ENCODE peak calls at places on chromosomes 13 and 19, in seven cellular contexts. T is K562, F is prostate gland, L is breast epithelium, E is HCT116, R is HepG2, X is stomach. H is an unnamed sample.

GRCh38 chr19:34484328-34484727 is 2.8 kb downstream of the WTIP start:
- DNase-seq in X (no peak), F (no peak), R (no peak), E (no peak), L (no peak), T (no peak), H (no peak)

GRCh38 chr13:27455331-27455855 is 5.0 kb upstream of the MTIF3 start:
- DNase-seq in X (no peak), E (no peak), T (no peak), L (no peak), F (no peak), R (no peak), H (no peak)

GRCh38 chr19:40365010-40365409 is 16.5 kb downstream of the PLD3 start:
- DNase-seq in F (no peak), R (no peak), L (no peak), T (no peak), X (no peak), E (no peak), H (no peak)

GRCh38 chr13:40762849-40763248 is 8.1 kb downstream of the MRPS31 start:
- DNase-seq in F (no peak), R (no peak), E (no peak), T (no peak), X (no peak), L (no peak), H (no peak)

GRCh38 chr19:1847348-1847683 is 967 bp downstream of the REXO1 start:
- DNase-seq in E (no peak), F (no peak), T (no peak), X (no peak), R (no peak), L (no peak), H (no peak)

GRCh38 chr13:112783135-112783945 is 93.5 kb downstream of the ATP11A start:
- DNase-seq in E (no peak), T (no peak), X (peak; percentile 23), L (no peak), R (no peak), F (no peak), H (peak; percentile 89)

GRCh38 chr19:58291943-58292342 is 13.2 kb downstream of the ZNF8 start:
- DNase-seq in E (no peak), L (no peak), X (no peak), F (no peak), R (no peak), T (no peak), H (no peak)

GRCh38 chr19:10206226-10206873 is 11.6 kb upstream of the DNMT1 start:
- DNase-seq in T (no peak), X (no peak), R (peak; percentile 45), F (no peak), E (no peak), L (no peak), H (no peak)

GRCh38 chr13:26050568-26051230 is 1.1 kb downstream of the SHISA2 start:
- DNase-seq in T (no peak), F (no peak), R (no peak), L (no peak), E (no peak), X (peak; percentile 49), H (peak; percentile 49)

GRCh38 chr19:50501568-50502475 is 9.2 kb downstream of the JOSD2 start:
- DNase-seq in E (no peak), F (no peak), X (no peak), R (no peak), T (no peak), L (no peak), H (no peak)

GRCh38 chr19:17755977-17756670 is 4.8 kb downstream of the FCHO1 start:
- DNase-seq in X (peak; percentile 78), L (no peak), F (no peak), R (no peak), T (peak; percentile 54), E (no peak), H (no peak)

GRCh38 chr13:51818771-51819511 is 15.0 kb upstream of the DHRS12 start:
- DNase-seq in R (no peak), X (peak; percentile 53), T (no peak), L (no peak), F (no peak), E (no peak), H (no peak)

GRCh38 chr19:33795370-33796163 is 1.1 kb upstream of the KCTD15 start:
- DNase-seq in X (peak; percentile 85), L (peak; percentile 56), F (peak; percentile 77), E (no peak), T (peak; percentile 92), R (peak; percentile 66), H (no peak)

GRCh38 chr13:21074601-21075302 is 13.4 kb upstream of the LATS2 start:
- DNase-seq in X (no peak), L (no peak), E (no peak), T (no peak), F (no peak), R (no peak), H (no peak)

GRCh38 chr13:40595693-40596092 is 70.7 kb downstream of the FOXO1 start:
- DNase-seq in X (no peak), R (no peak), T (no peak), E (no peak), F (no peak), L (no peak), H (no peak)

GRCh38 chr19:12939292-12939606 is 840 bp downstream of the CALR start:
- DNase-seq in F (no peak), R (no peak), E (no peak), L (no peak), X (no peak), T (no peak), H (no peak)

GRCh38 chr19:5339950-5340636 is 519 bp downstream of the PTPRS start:
- DNase-seq in F (no peak), L (no peak), R (no peak), X (no peak), E (no peak), T (peak; percentile 62), H (no peak)

GRCh38 chr13:68810660-68811059 is 1297.0 kb upstream of the ATXN8OS start:
- DNase-seq in E (no peak), R (peak; percentile 5), F (no peak), T (no peak), L (no peak), X (no peak), H (no peak)

GRCh38 chr19:54431255-54431838 is 16.1 kb downstream of the TTYH1 start:
- DNase-seq in L (peak; percentile 76), R (no peak), X (peak; percentile 80), E (peak; percentile 48), T (no peak), F (peak; percentile 89), H (no peak)

GRCh38 chr13:36919833-36920611 is at the start of gene SMAD9:
- DNase-seq in X (peak; percentile 82), R (peak; percentile 50), E (peak; percentile 1), F (peak; percentile 76), T (peak; percentile 52), L (peak; percentile 30), H (no peak)

GRCh38 chr19:19459707-19460251 is 54.3 kb downstream of the GATAD2A start:
- DNase-seq in T (no peak), F (no peak), R (no peak), X (peak; percentile 41), E (no peak), L (no peak), H (no peak)

GRCh38 chr19:56167064-56167578 is 8.7 kb upstream of the GALP start:
- DNase-seq in R (no peak), F (no peak), X (no peak), L (no peak), T (peak; percentile 43), E (no peak), H (no peak)

GRCh38 chr13:74214321-74214720 is 80.1 kb upstream of the KLF12 start:
- DNase-seq in X (no peak), L (no peak), R (no peak), F (no peak), T (no peak), E (no peak), H (no peak)

DNA sequence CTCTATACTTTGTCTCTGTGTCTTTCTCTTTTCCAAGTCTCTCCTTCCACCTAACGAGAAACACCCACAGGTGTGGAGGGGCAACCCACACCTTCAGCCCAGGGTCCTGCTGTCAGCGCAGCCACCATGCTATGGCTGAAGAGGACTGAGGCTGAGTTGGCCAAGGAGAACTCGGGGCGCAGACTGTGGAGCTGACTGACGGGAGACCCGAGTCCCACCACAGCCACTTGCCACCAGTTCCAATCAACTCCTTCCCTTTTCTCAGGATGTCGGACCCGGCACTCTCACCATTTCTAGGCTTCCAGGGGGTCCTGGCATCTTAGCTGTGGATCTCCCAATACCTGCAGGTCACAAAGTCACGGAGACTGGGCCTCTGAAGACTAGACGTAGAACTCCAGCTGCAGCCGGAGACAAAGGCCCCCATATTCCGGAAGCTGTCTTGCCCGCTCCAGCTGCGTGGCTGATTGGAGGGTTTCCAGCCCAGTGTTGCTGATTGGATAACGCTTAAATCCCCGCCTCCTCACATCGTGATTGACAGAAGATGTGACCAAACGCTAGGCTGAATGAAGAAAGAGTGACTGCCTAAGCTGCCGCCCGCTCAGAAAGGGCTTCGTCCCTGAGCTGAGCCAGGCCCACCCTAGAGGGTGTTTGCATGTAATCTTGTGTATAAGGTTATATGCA is 63.6 kb downstream of the ZNF429 start:
- DNase-seq in E (no peak), T (no peak), L (peak; percentile 94), F (peak; percentile 74), X (peak; percentile 83), R (no peak), H (no peak)
- H3K4me3 ChIP-seq in E (no peak overlapping the region), T (no peak overlapping the region), L (peak overlapping the region; percentile 29), F (peak overlapping the region; percentile 18), X (peak overlapping the region; percentile 41), R (no peak overlapping the region), H (peak overlapping the region; percentile 51)

GRCh38 chr19:48962849-48963165 is 2.3 kb upstream of the FTL start:
- DNase-seq in T (peak; percentile 75), L (no peak), F (no peak), E (no peak), R (peak; percentile 47), X (no peak), H (no peak)

GRCh38 chr19:48965033-48965805 is at the start of gene FTL:
- DNase-seq in X (peak; percentile 99), L (peak; percentile 94), F (peak; percentile 97), T (peak; percentile 98), E (peak; percentile 83), R (peak; percentile 95), H (no peak)

GRCh38 chr19:48964205-48965032 is 690 bp upstream of the FTL start:
- DNase-seq in T (no peak), F (no peak), L (no peak), R (peak; percentile 34), E (no peak), X (peak; percentile 56), H (no peak)

GRCh38 chr19:48962029-48962848 is 2.9 kb upstream of the FTL start:
- DNase-seq in R (peak; percentile 81), F (peak; percentile 46), L (no peak), E (no peak), T (peak; percentile 89), X (peak; percentile 79), H (no peak)

GRCh38 chr19:48963371-48964204 is 1.5 kb upstream of the FTL start:
- DNase-seq in L (peak; percentile 60), R (peak; percentile 98), E (no peak), F (peak; percentile 47), T (peak; percentile 92), X (peak; percentile 77), H (peak; percentile 93)
- TF ChIP-seq POLR2AphosphoS5 in L (peak; percentile 48), R (peak; percentile 83), E (peak; percentile 59), F (peak; percentile 32), T (peak; percentile 47), X (peak; percentile 64), H (peak; percentile 81)

GRCh38 chr19:48445256-48445605 is 552 bp upstream of the GRWD1 start:
- DNase-seq in E (peak; percentile 77), L (no peak), T (peak; percentile 82), X (no peak), F (peak; percentile 41), R (peak; percentile 82), H (no peak)
- H3K4me3 ChIP-seq in E (peak overlapping the region; percentile 99), L (peak overlapping the region; percentile 99), T (peak overlapping the region; percentile 97), X (peak overlapping the region; percentile 99), F (peak overlapping the region; percentile 93), R (peak overlapping the region; percentile 80), H (peak overlapping the region; percentile 82)

GRCh38 chr13:78286748-78287147 is 316.6 kb downstream of the POU4F1 start:
- DNase-seq in X (no peak), E (no peak), L (no peak), T (no peak), R (no peak), F (no peak), H (no peak)
- TF ChIP-seq POLR2AphosphoS5 in X (no peak), E (no peak), L (no peak), T (no peak), R (no peak), F (no peak), H (no peak)